ENCODE peak calls at places on chromosomes 3 and 15, in ten cellular contexts. One of them, this sample, is unnamed.

GRCh38 chr3:119322523-119323400 is 28.6 kb downstream of the ARHGAP31 start:
- DNase-seq in right lobe of liver: peak
- DNase-seq in heart left ventricle: peak
- DNase-seq in NB4: peak
- DNase-seq in body of pancreas: peak
- DNase-seq in HCT116: peak
- DNase-seq in ovary: peak
- DNase-seq in GM12878: peak
- DNase-seq in endothelial cell of umbilical vein: peak
- DNase-seq in spleen: peak
- DNase-seq in this sample: peak

GRCh38 chr3:79724206-79724605 is 43.6 kb downstream of the ROBO1 start:
- DNase-seq in right lobe of liver: peak
- DNase-seq in heart left ventricle: no peak
- DNase-seq in NB4: peak
- DNase-seq in body of pancreas: no peak
- DNase-seq in HCT116: no peak
- DNase-seq in ovary: no peak
- DNase-seq in GM12878: no peak
- DNase-seq in endothelial cell of umbilical vein: no peak
- DNase-seq in spleen: no peak
- DNase-seq in this sample: no peak

GRCh38 chr15:97748576-97748975 is 211.9 kb upstream of the ARRDC4 start:
- DNase-seq in right lobe of liver: no peak
- DNase-seq in heart left ventricle: no peak
- DNase-seq in NB4: no peak
- DNase-seq in body of pancreas: no peak
- DNase-seq in HCT116: no peak
- DNase-seq in ovary: no peak
- DNase-seq in GM12878: no peak
- DNase-seq in endothelial cell of umbilical vein: no peak
- DNase-seq in spleen: no peak
- DNase-seq in this sample: no peak

GRCh38 chr3:176872771-176873209 is 324.5 kb downstream of the TBL1XR1 start:
- DNase-seq in right lobe of liver: peak
- DNase-seq in heart left ventricle: no peak
- DNase-seq in NB4: peak
- DNase-seq in body of pancreas: peak
- DNase-seq in HCT116: peak
- DNase-seq in ovary: peak
- DNase-seq in GM12878: peak
- DNase-seq in endothelial cell of umbilical vein: peak
- DNase-seq in spleen: no peak
- DNase-seq in this sample: no peak

GRCh38 chr15:58666957-58667356 is 82.5 kb downstream of the ADAM10 start:
- DNase-seq in right lobe of liver: no peak
- DNase-seq in heart left ventricle: no peak
- DNase-seq in NB4: no peak
- DNase-seq in body of pancreas: no peak
- DNase-seq in HCT116: no peak
- DNase-seq in ovary: no peak
- DNase-seq in GM12878: no peak
- DNase-seq in endothelial cell of umbilical vein: peak
- DNase-seq in spleen: no peak
- DNase-seq in this sample: no peak

GRCh38 chr15:48153526-48153925 is 24.6 kb downstream of the MYEF2 start:
- DNase-seq in right lobe of liver: no peak
- DNase-seq in heart left ventricle: no peak
- DNase-seq in NB4: no peak
- DNase-seq in body of pancreas: no peak
- DNase-seq in HCT116: no peak
- DNase-seq in ovary: no peak
- DNase-seq in GM12878: no peak
- DNase-seq in endothelial cell of umbilical vein: no peak
- DNase-seq in spleen: no peak
- DNase-seq in this sample: no peak

GRCh38 chr15:70170096-70170699 is 72.5 kb upstream of the TLE3 start:
- DNase-seq in right lobe of liver: no peak
- DNase-seq in heart left ventricle: no peak
- DNase-seq in NB4: no peak
- DNase-seq in body of pancreas: no peak
- DNase-seq in HCT116: no peak
- DNase-seq in ovary: no peak
- DNase-seq in GM12878: no peak
- DNase-seq in endothelial cell of umbilical vein: peak
- DNase-seq in spleen: no peak
- DNase-seq in this sample: no peak

GRCh38 chr3:97841304-97841703 is 19.5 kb downstream of the CRYBG3 start:
- DNase-seq in right lobe of liver: no peak
- DNase-seq in heart left ventricle: no peak
- DNase-seq in NB4: no peak
- DNase-seq in body of pancreas: no peak
- DNase-seq in HCT116: no peak
- DNase-seq in ovary: no peak
- DNase-seq in GM12878: no peak
- DNase-seq in endothelial cell of umbilical vein: no peak
- DNase-seq in spleen: no peak
- DNase-seq in this sample: no peak

GRCh38 chr3:189222927-189223706 is 51.3 kb downstream of the TPRG1 start:
- DNase-seq in right lobe of liver: no peak
- DNase-seq in heart left ventricle: no peak
- DNase-seq in NB4: no peak
- DNase-seq in body of pancreas: no peak
- DNase-seq in HCT116: no peak
- DNase-seq in ovary: no peak
- DNase-seq in GM12878: no peak
- DNase-seq in endothelial cell of umbilical vein: no peak
- DNase-seq in spleen: no peak
- DNase-seq in this sample: no peak

GRCh38 chr3:71197841-71198565 is 385.5 kb downstream of the FOXP1 start:
- DNase-seq in right lobe of liver: no peak
- DNase-seq in heart left ventricle: no peak
- DNase-seq in NB4: no peak
- DNase-seq in body of pancreas: no peak
- DNase-seq in HCT116: no peak
- DNase-seq in ovary: no peak
- DNase-seq in GM12878: no peak
- DNase-seq in endothelial cell of umbilical vein: no peak
- DNase-seq in spleen: no peak
- DNase-seq in this sample: no peak

GRCh38 chr15:43527802-43528541 is 10.6 kb downstream of the MAP1A start:
- DNase-seq in right lobe of liver: no peak
- DNase-seq in heart left ventricle: no peak
- DNase-seq in NB4: no peak
- DNase-seq in body of pancreas: no peak
- DNase-seq in HCT116: no peak
- DNase-seq in ovary: no peak
- DNase-seq in GM12878: no peak
- DNase-seq in endothelial cell of umbilical vein: no peak
- DNase-seq in spleen: no peak
- DNase-seq in this sample: no peak

GRCh38 chr3:15279671-15280402 is 52.5 kb downstream of the SH3BP5 start:
- DNase-seq in right lobe of liver: no peak
- DNase-seq in heart left ventricle: no peak
- DNase-seq in NB4: no peak
- DNase-seq in body of pancreas: no peak
- DNase-seq in HCT116: no peak
- DNase-seq in ovary: no peak
- DNase-seq in GM12878: no peak
- DNase-seq in endothelial cell of umbilical vein: no peak
- DNase-seq in spleen: no peak
- DNase-seq in this sample: no peak

DNA sequence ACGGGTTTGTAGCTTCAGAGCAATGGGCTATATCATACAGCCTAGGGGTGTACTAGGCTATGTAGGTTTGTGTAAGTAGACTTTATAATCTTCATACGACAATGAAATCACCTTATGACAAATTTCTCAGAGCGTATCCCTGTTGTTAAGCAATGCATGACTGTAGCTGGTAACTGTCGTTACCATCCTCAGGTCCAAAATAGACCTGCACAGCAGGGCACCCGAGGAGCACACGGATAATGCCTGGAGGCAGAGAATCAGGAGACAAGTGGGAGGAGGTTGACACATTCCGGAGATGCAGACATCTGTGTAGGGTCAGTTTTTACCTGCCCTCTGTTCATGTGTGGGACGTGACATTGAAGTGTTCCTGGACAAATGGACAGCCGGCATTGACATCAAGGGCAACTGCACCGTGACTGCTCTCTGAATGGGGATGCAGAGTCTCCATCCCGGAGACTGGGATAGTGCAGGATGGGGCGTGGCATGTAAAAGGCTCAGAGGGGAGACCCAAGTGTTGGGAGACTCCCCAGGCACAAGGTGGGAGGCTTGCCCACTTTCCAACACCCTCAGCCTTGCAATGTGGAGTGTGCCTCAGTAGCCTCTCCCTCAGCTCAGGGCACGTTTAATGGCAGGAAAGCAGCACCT is 45.9 kb upstream of the PGPEP1L start:
- DNase-seq in right lobe of liver: no peak
- DNase-seq in heart left ventricle: peak
- DNase-seq in NB4: no peak
- DNase-seq in body of pancreas: no peak
- DNase-seq in HCT116: no peak
- DNase-seq in ovary: no peak
- DNase-seq in GM12878: no peak
- DNase-seq in endothelial cell of umbilical vein: no peak
- DNase-seq in spleen: no peak
- DNase-seq in this sample: no peak
- TF ChIP-seq POLR2A in right lobe of liver: no peak
- TF ChIP-seq POLR2A in heart left ventricle: no peak
- TF ChIP-seq POLR2A in NB4: no peak
- TF ChIP-seq POLR2A in body of pancreas: no peak
- TF ChIP-seq POLR2A in HCT116: no peak
- TF ChIP-seq POLR2A in ovary: no peak
- TF ChIP-seq POLR2A in GM12878: no peak
- TF ChIP-seq POLR2A in endothelial cell of umbilical vein: no peak
- TF ChIP-seq POLR2A in spleen: no peak
- TF ChIP-seq POLR2A in this sample: no peak

GRCh38 chr3:196193037-196193737 is 18.0 kb downstream of the ZDHHC19 start:
- DNase-seq in right lobe of liver: no peak
- DNase-seq in heart left ventricle: no peak
- DNase-seq in NB4: peak
- DNase-seq in body of pancreas: no peak
- DNase-seq in HCT116: no peak
- DNase-seq in ovary: no peak
- DNase-seq in GM12878: no peak
- DNase-seq in endothelial cell of umbilical vein: no peak
- DNase-seq in spleen: peak
- DNase-seq in this sample: no peak
- H3K4me3 ChIP-seq in right lobe of liver: no peak
- H3K4me3 ChIP-seq in heart left ventricle: no peak
- H3K4me3 ChIP-seq in NB4: no peak
- H3K4me3 ChIP-seq in body of pancreas: no peak
- H3K4me3 ChIP-seq in HCT116: no peak
- H3K4me3 ChIP-seq in ovary: no peak
- H3K4me3 ChIP-seq in GM12878: no peak
- H3K4me3 ChIP-seq in endothelial cell of umbilical vein: no peak
- H3K4me3 ChIP-seq in spleen: no peak
- H3K4me3 ChIP-seq in this sample: no peak

GRCh38 chr3:148954981-148955380 is 36.4 kb upstream of the GYG1 start:
- DNase-seq in right lobe of liver: no peak
- DNase-seq in heart left ventricle: no peak
- DNase-seq in NB4: no peak
- DNase-seq in body of pancreas: no peak
- DNase-seq in HCT116: no peak
- DNase-seq in ovary: no peak
- DNase-seq in GM12878: no peak
- DNase-seq in endothelial cell of umbilical vein: no peak
- DNase-seq in spleen: no peak
- DNase-seq in this sample: no peak

GRCh38 chr3:148958681-148959080 is 32.7 kb upstream of the GYG1 start:
- DNase-seq in right lobe of liver: no peak
- DNase-seq in heart left ventricle: no peak
- DNase-seq in NB4: no peak
- DNase-seq in body of pancreas: no peak
- DNase-seq in HCT116: no peak
- DNase-seq in ovary: no peak
- DNase-seq in GM12878: no peak
- DNase-seq in endothelial cell of umbilical vein: peak
- DNase-seq in spleen: no peak
- DNase-seq in this sample: no peak

GRCh38 chr3:148953094-148953493 is 38.2 kb upstream of the GYG1 start:
- DNase-seq in right lobe of liver: no peak
- DNase-seq in heart left ventricle: no peak
- DNase-seq in NB4: no peak
- DNase-seq in body of pancreas: no peak
- DNase-seq in HCT116: no peak
- DNase-seq in ovary: no peak
- DNase-seq in GM12878: no peak
- DNase-seq in endothelial cell of umbilical vein: no peak
- DNase-seq in spleen: no peak
- DNase-seq in this sample: no peak

GRCh38 chr3:148955544-148956346 is 35.6 kb upstream of the GYG1 start:
- DNase-seq in right lobe of liver: no peak
- DNase-seq in heart left ventricle: peak
- DNase-seq in NB4: peak
- DNase-seq in body of pancreas: peak
- DNase-seq in HCT116: peak
- DNase-seq in ovary: peak
- DNase-seq in GM12878: no peak
- DNase-seq in endothelial cell of umbilical vein: peak
- DNase-seq in spleen: no peak
- DNase-seq in this sample: peak

GRCh38 chr3:148957586-148957985 is 33.8 kb upstream of the GYG1 start:
- DNase-seq in right lobe of liver: no peak
- DNase-seq in heart left ventricle: no peak
- DNase-seq in NB4: peak
- DNase-seq in body of pancreas: no peak
- DNase-seq in HCT116: peak
- DNase-seq in ovary: no peak
- DNase-seq in GM12878: no peak
- DNase-seq in endothelial cell of umbilical vein: no peak
- DNase-seq in spleen: no peak
- DNase-seq in this sample: no peak
- TF ChIP-seq CTCF in right lobe of liver: peak
- TF ChIP-seq CTCF in heart left ventricle: peak
- TF ChIP-seq CTCF in NB4: peak
- TF ChIP-seq CTCF in body of pancreas: no peak
- TF ChIP-seq CTCF in HCT116: peak
- TF ChIP-seq CTCF in ovary: no peak
- TF ChIP-seq CTCF in GM12878: no peak
- TF ChIP-seq CTCF in endothelial cell of umbilical vein: peak
- TF ChIP-seq CTCF in spleen: peak
- TF ChIP-seq CTCF in this sample: no peak

DNA sequence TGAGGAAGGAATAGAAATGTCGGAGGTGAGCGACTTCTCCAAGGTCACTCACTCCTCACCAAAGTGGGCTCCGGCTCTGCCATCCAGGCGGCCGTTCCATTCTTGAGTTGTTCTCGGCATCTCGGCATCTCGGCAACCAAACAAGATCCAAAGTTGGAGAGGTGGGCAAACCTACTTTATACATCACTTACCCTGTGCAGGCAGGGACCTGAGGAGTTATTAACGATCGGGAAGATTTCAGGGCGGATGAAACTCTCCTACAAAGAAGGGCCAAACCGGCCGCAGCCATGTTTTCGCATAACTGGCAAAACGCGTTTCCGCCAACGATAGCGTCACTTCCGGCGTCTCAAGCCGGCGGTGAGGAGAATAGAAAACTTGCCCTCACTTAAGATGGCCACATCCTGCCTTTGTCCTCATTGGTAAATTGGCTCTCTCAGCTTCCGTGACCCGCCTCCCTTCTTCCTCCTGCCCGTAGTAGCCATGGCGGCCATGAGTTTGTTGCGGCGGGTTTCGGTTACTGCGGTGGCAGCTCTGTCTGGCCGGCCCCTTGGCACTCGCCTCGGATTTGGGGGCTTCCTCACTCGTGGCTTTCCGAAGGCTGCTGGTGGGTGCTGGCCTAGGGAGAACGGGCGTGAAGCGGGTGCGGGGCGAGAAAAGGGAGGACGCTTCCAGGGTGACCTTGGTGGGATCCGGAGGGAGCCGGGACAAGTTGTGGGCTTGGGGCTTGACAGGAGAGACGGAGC is at the start of the genes MRPL47 and NDUFB5:
- DNase-seq in right lobe of liver: peak
- DNase-seq in heart left ventricle: peak
- DNase-seq in NB4: peak
- DNase-seq in body of pancreas: peak
- DNase-seq in HCT116: peak
- DNase-seq in ovary: peak
- DNase-seq in GM12878: peak
- DNase-seq in endothelial cell of umbilical vein: peak
- DNase-seq in spleen: peak
- DNase-seq in this sample: peak
- TF ChIP-seq POLR2A in right lobe of liver: peak
- TF ChIP-seq POLR2A in heart left ventricle: peak
- TF ChIP-seq POLR2A in NB4: peak
- TF ChIP-seq POLR2A in body of pancreas: peak
- TF ChIP-seq POLR2A in HCT116: peak
- TF ChIP-seq POLR2A in ovary: peak
- TF ChIP-seq POLR2A in GM12878: peak
- TF ChIP-seq POLR2A in endothelial cell of umbilical vein: peak
- TF ChIP-seq POLR2A in spleen: peak
- TF ChIP-seq POLR2A in this sample: no peak